ENCODE peak calls at places on chromosomes 16 and 17, in seven cellular contexts. Y is HEK293T; Z is GM20000; N is mucosa of descending colon; G is T-helper 1 cell; B is psoas muscle; V is activated naive CD4-positive, alpha-beta T cell. I is an unnamed sample.

GRCh38 chr16:3980311-3981111 is 100.0 kb upstream of the CREBBP start:
- DNase-seq in Y (no peak), Z (no peak), N (no peak), G (no peak), B (no peak), V (no peak), I (peak)

GRCh38 chr17:28371245-28372202 is at the start of gene SARM1:
- DNase-seq in Y (peak), Z (peak), N (peak), G (peak), B (peak), V (peak), I (peak)

GRCh38 chr17:47949197-47949759 is 7.9 kb downstream of the PNPO start:
- DNase-seq in Y (peak), Z (peak), N (peak), G (peak), B (peak), V (peak), I (peak)

GRCh38 chr17:71423871-71424546 is 696.8 kb upstream of the SOX9 start:
- DNase-seq in Y (no peak), Z (no peak), N (no peak), G (no peak), B (no peak), V (no peak), I (peak)

GRCh38 chr17:46943511-46944393 is 20.8 kb downstream of the GOSR2 start:
- DNase-seq in Y (no peak), Z (no peak), N (no peak), G (no peak), B (no peak), V (no peak), I (peak)

GRCh38 chr17:11598274-11599221 is at the start of gene DNAH9:
- DNase-seq in Y (no peak), Z (no peak), N (peak), G (no peak), B (peak), V (no peak), I (peak)

GRCh38 chr17:64492481-64493109 is 4.3 kb downstream of the POLG2 start:
- DNase-seq in Y (no peak), Z (no peak), N (no peak), G (no peak), B (no peak), V (no peak), I (peak)

GRCh38 chr17:6526362-6527152 is 29.8 kb downstream of the PITPNM3 start:
- DNase-seq in Y (no peak), Z (no peak), N (no peak), G (no peak), B (no peak), V (no peak), I (peak)

GRCh38 chr17:1469231-1469852 is 13.3 kb upstream of the CRK start:
- DNase-seq in Y (peak), Z (no peak), N (no peak), G (no peak), B (no peak), V (no peak), I (no peak)

GRCh38 chr17:54932711-54933110 is 32.1 kb downstream of the TOM1L1 start:
- DNase-seq in Y (no peak), Z (no peak), N (no peak), G (no peak), B (no peak), V (no peak), I (no peak)

GRCh38 chr16:81319221-81319912 is 4.6 kb downstream of the GAN start:
- DNase-seq in Y (no peak), Z (no peak), N (no peak), G (no peak), B (no peak), V (no peak), I (peak)

GRCh38 chr16:23668873-23669272 is 9.8 kb upstream of the PLK1 start:
- DNase-seq in Y (no peak), Z (no peak), N (no peak), G (no peak), B (no peak), V (no peak), I (no peak)

GRCh38 chr17:12043702-12044101 is 23.0 kb downstream of the MAP2K4 start:
- DNase-seq in Y (no peak), Z (no peak), N (no peak), G (no peak), B (no peak), V (no peak), I (no peak)

GRCh38 chr17:41800601-41801373 is 11.0 kb downstream of the P3H4 start:
- DNase-seq in Y (no peak), Z (no peak), N (peak), G (no peak), B (no peak), V (no peak), I (no peak)

GRCh38 chr17:77601054-77601979 is 357.2 kb upstream of the TNRC6C start:
- DNase-seq in Y (no peak), Z (no peak), N (no peak), G (no peak), B (peak), V (no peak), I (no peak)

GRCh38 chr17:62687997-62688396 is 60.5 kb downstream of the MRC2 start:
- DNase-seq in Y (no peak), Z (no peak), N (no peak), G (no peak), B (peak), V (no peak), I (no peak)

GRCh38 chr17:2724783-2725164 is 13.2 kb upstream of the CLUH start:
- DNase-seq in Y (peak), Z (no peak), N (peak), G (peak), B (no peak), V (no peak), I (no peak)

GRCh38 chr17:45841098-45841497 is 3.6 kb upstream of the SPPL2C start:
- DNase-seq in Y (no peak), Z (no peak), N (no peak), G (no peak), B (no peak), V (no peak), I (no peak)

GRCh38 chr17:49976163-49976827 is 7.3 kb downstream of the DLX4 start:
- DNase-seq in Y (peak), Z (no peak), N (no peak), G (no peak), B (no peak), V (no peak), I (no peak)

GRCh38 chr16:69003500-69003899 is 102.0 kb upstream of the HAS3 start:
- DNase-seq in Y (no peak), Z (no peak), N (no peak), G (no peak), B (no peak), V (no peak), I (no peak)

GRCh38 chr16:67372664-67373063 is 20.6 kb downstream of the TPPP3 start:
- DNase-seq in Y (no peak), Z (no peak), N (no peak), G (no peak), B (no peak), V (no peak), I (no peak)

GRCh38 chr16:50093607-50094570 is 28.1 kb downstream of the HEATR3 start:
- DNase-seq in Y (no peak), Z (peak), N (peak), G (no peak), B (peak), V (no peak), I (no peak)

I was measured in RPMI7951.